ENCODE peak calls at places on chromosome 9, in eight cellular contexts. V, C, O, N, X, S, W and F are unnamed samples. For H3K27me3, the result is how much of the 10 kb centered on the place peaks cover.

GRCh38 chr9:85416720-85417119 is 325.0 kb downstream of the AGTPBP1 start:
- DNase-seq in V (no peak), C (no peak), O (no peak), N (no peak), X (no peak), S (no peak), W (no peak), F (no peak)

GRCh38 chr9:131739988-131740648 is at the start of gene RAPGEF1:
- DNase-seq in V (peak), C (no peak), O (peak), N (no peak), X (peak), S (peak), W (peak), F (peak)

GRCh38 chr9:111978616-111979015 is 82.0 kb downstream of the UGCG start:
- DNase-seq in V (no peak), C (no peak), O (no peak), N (no peak), X (no peak), S (no peak), W (no peak), F (no peak)

GRCh38 chr9:82513242-82513750 is 524.7 kb downstream of the SPATA31D1 start:
- DNase-seq in V (peak), C (peak), O (no peak), N (no peak), X (no peak), S (no peak), W (no peak), F (no peak)

GRCh38 chr9:126625329-126626116 is 11.8 kb downstream of the LMX1B start:
- DNase-seq in V (no peak), C (no peak), O (no peak), N (no peak), X (no peak), S (no peak), W (no peak), F (no peak)

GRCh38 chr9:130368631-130369103 is 76.1 kb upstream of the ASS1 start:
- DNase-seq in V (peak), C (no peak), O (no peak), N (no peak), X (no peak), S (no peak), W (no peak), F (no peak)

GRCh38 chr9:134039386-134040175 is 14.3 kb downstream of the BRD3OS start:
- DNase-seq in V (no peak), C (no peak), O (no peak), N (no peak), X (no peak), S (peak), W (no peak), F (no peak)

GRCh38 chr9:111237447-111237846 is 92.6 kb downstream of the OR2K2 start:
- DNase-seq in V (no peak), C (no peak), O (no peak), N (no peak), X (no peak), S (no peak), W (no peak), F (no peak)

DNA sequence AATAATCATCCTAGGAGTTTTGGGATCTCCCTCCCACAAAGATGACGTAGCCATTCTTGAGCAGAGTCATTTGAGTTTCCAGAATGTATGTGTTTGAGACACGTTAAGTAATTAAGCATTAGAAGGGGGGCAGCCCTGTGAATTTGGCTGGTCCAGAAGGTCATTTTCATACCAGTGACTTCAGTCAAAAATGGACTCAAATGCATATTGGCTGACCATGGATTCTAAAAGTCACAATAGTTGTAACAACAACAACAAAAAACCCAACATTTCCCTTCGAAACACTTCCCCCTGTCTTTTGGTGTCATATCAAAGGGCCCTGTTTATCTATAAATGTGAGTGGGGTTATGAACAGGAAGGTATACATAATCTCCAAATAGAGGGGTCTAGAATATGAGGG is 1.3 kb upstream of the PTCH1 start:
- DNase-seq in V (no peak), C (no peak), O (no peak), N (no peak), X (no peak), S (no peak), W (no peak), F (no peak)
- H3K27me3 ChIP-seq in V (under half), C (under half), O (under half), N (under half), X (under half), S (under half), W (under half), F (under half)

GRCh38 chr9:23590601-23591000 is 235.4 kb downstream of the ELAVL2 start:
- DNase-seq in V (no peak), C (no peak), O (peak), N (no peak), X (no peak), S (no peak), W (no peak), F (no peak)
- H3K27ac ChIP-seq in V (no peak), C (no peak), O (no peak), N (no peak), X (no peak), S (no peak), W (no peak), F (peak)

GRCh38 chr9:137296214-137297059 is 5.6 kb downstream of the NRARP start:
- DNase-seq in V (peak), C (peak), O (no peak), N (no peak), X (no peak), S (no peak), W (peak), F (peak)

GRCh38 chr9:137297060-137297664 is 4.9 kb downstream of the NRARP start:
- DNase-seq in V (no peak), C (no peak), O (peak), N (no peak), X (no peak), S (no peak), W (no peak), F (peak)

GRCh38 chr9:137294091-137294683 is 7.9 kb downstream of the NRARP start:
- DNase-seq in V (peak), C (peak), O (peak), N (no peak), X (no peak), S (no peak), W (no peak), F (no peak)

GRCh38 chr9:137294684-137295312 is 7.3 kb downstream of the NRARP start:
- DNase-seq in V (peak), C (peak), O (no peak), N (no peak), X (no peak), S (no peak), W (no peak), F (peak)

GRCh38 chr9:137295313-137296213 is 6.5 kb downstream of the NRARP start:
- DNase-seq in V (no peak), C (no peak), O (peak), N (no peak), X (no peak), S (peak), W (no peak), F (peak)
- H3K27me3 ChIP-seq in V (under half), C (under half), O (under half), N (under half), X (half or more), S (under half), W (under half), F (half or more)

GRCh38 chr9:94918038-94918753 is 191.7 kb downstream of the AOPEP start:
- DNase-seq in V (no peak), C (no peak), O (peak), N (no peak), X (no peak), S (no peak), W (peak), F (no peak)
- H3K27ac ChIP-seq in V (no peak), C (no peak), O (no peak), N (peak), X (no peak), S (no peak), W (no peak), F (no peak)